ENCODE peak calls at places on chromosome 9, in six cellular contexts. One of them, this sample, is unnamed.

GRCh38 chr9:93907551-93908199 is 47.5 kb downstream of the BARX1 start:
- DNase-seq in A549: no peak
- DNase-seq in H9: no peak
- DNase-seq in cardiac muscle cell: no peak
- DNase-seq in mucosa of descending colon: no peak
- DNase-seq in glutamatergic neuron: peak
- DNase-seq in this sample: no peak

GRCh38 chr9:129885018-129885669 is 49.9 kb downstream of the USP20 start:
- DNase-seq in cardiac muscle cell: no peak
- DNase-seq in glutamatergic neuron: no peak
- DNase-seq in H9: peak
- DNase-seq in A549: no peak
- DNase-seq in mucosa of descending colon: peak
- DNase-seq in this sample: no peak

GRCh38 chr9:83068414-83068813 is 5.5 kb upstream of the RASEF start:
- DNase-seq in mucosa of descending colon: no peak
- DNase-seq in H9: no peak
- DNase-seq in cardiac muscle cell: no peak
- DNase-seq in A549: no peak
- DNase-seq in glutamatergic neuron: no peak
- DNase-seq in this sample: no peak

GRCh38 chr9:7387844-7388243 is 411.7 kb downstream of the DMAC1 start:
- DNase-seq in A549: no peak
- DNase-seq in cardiac muscle cell: peak
- DNase-seq in H9: no peak
- DNase-seq in mucosa of descending colon: no peak
- DNase-seq in glutamatergic neuron: no peak
- DNase-seq in this sample: no peak

GRCh38 chr9:36940881-36941280 is 93.2 kb downstream of the PAX5 start:
- DNase-seq in A549: no peak
- DNase-seq in H9: no peak
- DNase-seq in cardiac muscle cell: no peak
- DNase-seq in glutamatergic neuron: no peak
- DNase-seq in mucosa of descending colon: no peak
- DNase-seq in this sample: no peak

GRCh38 chr9:16726718-16727451 is 143.6 kb downstream of the BNC2 start:
- DNase-seq in A549: peak
- DNase-seq in cardiac muscle cell: peak
- DNase-seq in glutamatergic neuron: peak
- DNase-seq in mucosa of descending colon: peak
- DNase-seq in H9: peak
- DNase-seq in this sample: peak

GRCh38 chr9:99822096-99822595 is 461 bp downstream of the NR4A3 start:
- DNase-seq in mucosa of descending colon: no peak
- DNase-seq in A549: no peak
- DNase-seq in glutamatergic neuron: no peak
- DNase-seq in H9: no peak
- DNase-seq in cardiac muscle cell: peak
- DNase-seq in this sample: peak

GRCh38 chr9:115170674-115171073 is 52.7 kb upstream of the TNC start:
- DNase-seq in cardiac muscle cell: no peak
- DNase-seq in A549: peak
- DNase-seq in H9: peak
- DNase-seq in glutamatergic neuron: no peak
- DNase-seq in mucosa of descending colon: no peak
- DNase-seq in this sample: peak

GRCh38 chr9:124760719-124761118 is 10.4 kb downstream of the NR6A1 start:
- DNase-seq in H9: peak
- DNase-seq in A549: no peak
- DNase-seq in mucosa of descending colon: no peak
- DNase-seq in cardiac muscle cell: no peak
- DNase-seq in glutamatergic neuron: no peak
- DNase-seq in this sample: no peak

GRCh38 chr9:22237497-22238363 is 208.9 kb upstream of the DMRTA1 start:
- DNase-seq in H9: no peak
- DNase-seq in cardiac muscle cell: no peak
- DNase-seq in mucosa of descending colon: no peak
- DNase-seq in A549: peak
- DNase-seq in glutamatergic neuron: no peak
- DNase-seq in this sample: peak

GRCh38 chr9:21317956-21318923 is 13.1 kb upstream of the IFNA5 start:
- DNase-seq in cardiac muscle cell: peak
- DNase-seq in mucosa of descending colon: no peak
- DNase-seq in A549: peak
- DNase-seq in H9: no peak
- DNase-seq in glutamatergic neuron: peak
- DNase-seq in this sample: peak

GRCh38 chr9:18256574-18256973 is 217.4 kb upstream of the ADAMTSL1 start:
- DNase-seq in H9: no peak
- DNase-seq in A549: no peak
- DNase-seq in cardiac muscle cell: peak
- DNase-seq in glutamatergic neuron: no peak
- DNase-seq in mucosa of descending colon: no peak
- DNase-seq in this sample: peak

GRCh38 chr9:94648191-94648590 is 8.9 kb upstream of the FBP1 start:
- DNase-seq in cardiac muscle cell: no peak
- DNase-seq in glutamatergic neuron: no peak
- DNase-seq in A549: no peak
- DNase-seq in H9: no peak
- DNase-seq in mucosa of descending colon: no peak
- DNase-seq in this sample: no peak

GRCh38 chr9:77922587-77922986 is 109.0 kb downstream of the GNAQ start:
- DNase-seq in H9: no peak
- DNase-seq in mucosa of descending colon: no peak
- DNase-seq in cardiac muscle cell: no peak
- DNase-seq in A549: no peak
- DNase-seq in glutamatergic neuron: no peak
- DNase-seq in this sample: no peak

GRCh38 chr9:116939605-116940004 is 252.5 kb downstream of the TRIM32 start:
- DNase-seq in mucosa of descending colon: no peak
- DNase-seq in A549: no peak
- DNase-seq in glutamatergic neuron: no peak
- DNase-seq in cardiac muscle cell: no peak
- DNase-seq in H9: no peak
- DNase-seq in this sample: no peak

GRCh38 chr9:133112361-133113026 is 8.5 kb downstream of the RALGDS start:
- DNase-seq in A549: no peak
- DNase-seq in cardiac muscle cell: no peak
- DNase-seq in glutamatergic neuron: no peak
- DNase-seq in mucosa of descending colon: peak
- DNase-seq in H9: no peak
- DNase-seq in this sample: no peak

GRCh38 chr9:128881627-128881883 is 195 bp downstream of the KYAT1 start:
- DNase-seq in H9: no peak
- DNase-seq in mucosa of descending colon: no peak
- DNase-seq in glutamatergic neuron: no peak
- DNase-seq in A549: no peak
- DNase-seq in cardiac muscle cell: no peak
- DNase-seq in this sample: no peak

GRCh38 chr9:83920469-83920941 is 727 bp downstream of the KIF27 start:
- DNase-seq in glutamatergic neuron: no peak
- DNase-seq in A549: no peak
- DNase-seq in H9: no peak
- DNase-seq in mucosa of descending colon: no peak
- DNase-seq in cardiac muscle cell: peak
- DNase-seq in this sample: peak

GRCh38 chr9:21576331-21577189 is 94.4 kb upstream of the IFNE start:
- DNase-seq in glutamatergic neuron: no peak
- DNase-seq in A549: peak
- DNase-seq in cardiac muscle cell: no peak
- DNase-seq in mucosa of descending colon: no peak
- DNase-seq in H9: no peak
- DNase-seq in this sample: peak

DNA sequence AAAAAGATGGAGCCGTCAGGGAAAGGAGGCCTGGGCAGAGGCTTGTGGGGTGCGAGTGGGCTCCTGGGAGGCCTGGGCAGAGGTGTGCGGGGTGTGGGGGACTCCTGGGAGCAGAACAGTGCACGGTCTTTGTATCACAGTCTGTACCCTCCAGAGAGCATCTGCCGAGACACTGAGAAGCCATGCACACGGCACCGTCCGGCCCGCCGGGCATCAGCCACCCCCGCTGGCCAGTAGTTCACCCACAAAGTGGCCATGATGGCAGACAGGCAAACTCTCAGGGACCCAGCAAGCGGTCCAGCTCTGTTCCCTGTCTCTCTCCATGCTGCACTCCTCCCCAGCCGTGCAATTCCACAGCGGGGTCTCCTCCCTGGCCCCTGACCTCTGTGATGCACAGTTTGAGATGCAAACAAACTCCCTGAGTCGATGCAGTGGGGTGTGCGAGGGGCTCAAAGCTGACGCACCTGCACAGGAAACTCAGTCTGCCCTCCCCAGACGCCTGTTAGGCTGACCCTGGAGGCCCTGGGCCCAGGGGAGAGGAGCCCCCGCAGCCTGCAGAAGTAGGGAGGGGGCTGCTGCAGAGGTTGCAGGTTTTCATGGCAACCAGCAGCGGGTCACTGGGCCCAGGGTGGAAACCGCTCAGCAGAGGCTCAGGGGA is 9.1 kb upstream of the GPSM1 start:
- DNase-seq in A549: no peak
- DNase-seq in cardiac muscle cell: no peak
- DNase-seq in H9: no peak
- DNase-seq in glutamatergic neuron: no peak
- DNase-seq in mucosa of descending colon: no peak
- DNase-seq in this sample: no peak
- TF ChIP-seq CTCF in A549: no peak
- TF ChIP-seq CTCF in cardiac muscle cell: no peak
- TF ChIP-seq CTCF in H9: no peak
- TF ChIP-seq CTCF in glutamatergic neuron: no peak
- TF ChIP-seq CTCF in mucosa of descending colon: no peak
- TF ChIP-seq CTCF in this sample: no peak

GRCh38 chr9:25808554-25808953 is 130.3 kb upstream of the TUSC1 start:
- DNase-seq in H9: no peak
- DNase-seq in A549: no peak
- DNase-seq in cardiac muscle cell: no peak
- DNase-seq in glutamatergic neuron: no peak
- DNase-seq in mucosa of descending colon: no peak
- DNase-seq in this sample: no peak
- TF ChIP-seq CTCF in H9: no peak
- TF ChIP-seq CTCF in A549: no peak
- TF ChIP-seq CTCF in cardiac muscle cell: no peak
- TF ChIP-seq CTCF in glutamatergic neuron: no peak
- TF ChIP-seq CTCF in mucosa of descending colon: no peak
- TF ChIP-seq CTCF in this sample: no peak

DNA sequence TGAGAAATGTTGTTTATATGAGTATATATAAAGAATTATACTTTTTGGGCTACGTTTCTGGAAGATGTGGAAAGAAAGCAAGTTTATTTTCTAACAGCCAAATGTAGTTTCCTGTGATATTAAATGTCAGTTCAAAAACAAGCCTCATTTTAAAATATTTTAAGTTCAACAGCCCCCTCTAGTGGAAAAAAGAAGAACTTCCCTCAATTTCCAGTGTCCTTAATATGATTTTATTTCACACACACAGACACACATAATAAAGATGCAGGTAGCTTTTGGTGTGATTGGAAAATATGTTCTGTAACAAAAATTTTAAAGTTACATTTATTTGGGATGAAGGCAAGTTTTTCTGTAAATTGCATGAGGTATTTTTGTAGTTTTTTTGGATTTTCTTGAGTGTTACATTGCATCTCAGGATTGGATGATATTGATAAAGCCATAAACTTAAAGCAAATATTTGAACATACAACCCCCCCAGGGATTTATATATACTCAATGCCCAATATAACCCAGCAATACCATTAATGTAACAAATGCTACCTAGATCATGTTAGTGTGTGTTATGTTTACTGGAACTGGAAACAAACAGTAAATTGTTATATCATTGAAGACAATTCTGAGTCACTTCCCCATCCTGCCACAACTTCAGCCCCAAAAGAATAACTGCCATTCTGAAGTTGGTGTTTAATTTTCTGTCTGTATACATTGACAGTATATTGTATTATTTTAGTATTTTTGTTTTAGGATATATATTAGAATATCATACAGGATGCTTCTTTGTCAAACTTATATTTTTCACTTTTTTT is 54.0 kb downstream of the CCDC171 start:
- DNase-seq in cardiac muscle cell: peak
- DNase-seq in glutamatergic neuron: no peak
- DNase-seq in A549: peak
- DNase-seq in mucosa of descending colon: no peak
- DNase-seq in H9: no peak
- DNase-seq in this sample: peak
- TF ChIP-seq CTCF in cardiac muscle cell: peak
- TF ChIP-seq CTCF in glutamatergic neuron: peak
- TF ChIP-seq CTCF in A549: peak
- TF ChIP-seq CTCF in mucosa of descending colon: peak
- TF ChIP-seq CTCF in H9: peak
- TF ChIP-seq CTCF in this sample: peak

GRCh38 chr9:33131505-33132248 is 35.5 kb downstream of the B4GALT1 start:
- DNase-seq in glutamatergic neuron: no peak
- DNase-seq in cardiac muscle cell: no peak
- DNase-seq in A549: no peak
- DNase-seq in mucosa of descending colon: no peak
- DNase-seq in H9: no peak
- DNase-seq in this sample: no peak

GRCh38 chr9:33130501-33130900 is 36.6 kb downstream of the B4GALT1 start:
- DNase-seq in mucosa of descending colon: peak
- DNase-seq in A549: no peak
- DNase-seq in H9: no peak
- DNase-seq in cardiac muscle cell: no peak
- DNase-seq in glutamatergic neuron: no peak
- DNase-seq in this sample: peak

GRCh38 chr9:33130961-33131360 is 36.2 kb downstream of the B4GALT1 start:
- DNase-seq in mucosa of descending colon: no peak
- DNase-seq in H9: no peak
- DNase-seq in glutamatergic neuron: no peak
- DNase-seq in A549: no peak
- DNase-seq in cardiac muscle cell: no peak
- DNase-seq in this sample: no peak

GRCh38 chr9:33133186-33133585 is 34.0 kb downstream of the B4GALT1 start:
- DNase-seq in H9: no peak
- DNase-seq in A549: no peak
- DNase-seq in glutamatergic neuron: no peak
- DNase-seq in cardiac muscle cell: no peak
- DNase-seq in mucosa of descending colon: no peak
- DNase-seq in this sample: peak

DNA sequence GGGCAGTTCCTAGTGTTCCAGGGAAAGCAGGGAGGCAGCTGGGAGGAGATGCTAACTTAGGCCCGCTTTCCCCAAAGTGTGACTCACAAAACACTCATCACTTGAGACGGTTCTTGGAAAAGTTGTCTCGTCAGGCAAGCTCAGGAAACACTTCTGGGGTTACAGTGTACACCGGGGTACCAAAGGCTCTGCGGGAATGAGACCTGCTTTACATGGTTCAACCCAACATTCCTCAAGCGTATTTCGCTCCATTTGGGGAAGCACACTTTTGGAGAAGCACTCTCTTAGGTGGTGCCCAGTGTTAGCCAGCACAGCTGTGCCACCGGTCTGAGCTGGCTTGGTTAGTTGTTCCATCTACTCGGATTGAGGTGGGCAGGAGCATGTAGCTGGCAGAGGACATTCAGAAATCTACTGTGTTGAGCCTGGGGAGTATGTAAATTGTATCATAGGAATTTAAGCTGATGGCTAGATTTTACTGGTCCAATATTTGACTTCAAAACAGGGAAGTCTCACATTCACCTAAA is 34.8 kb downstream of the B4GALT1 start:
- DNase-seq in glutamatergic neuron: no peak
- DNase-seq in A549: peak
- DNase-seq in mucosa of descending colon: no peak
- DNase-seq in H9: no peak
- DNase-seq in cardiac muscle cell: no peak
- DNase-seq in this sample: peak
- TF ChIP-seq CTCF in glutamatergic neuron: no peak
- TF ChIP-seq CTCF in A549: no peak
- TF ChIP-seq CTCF in mucosa of descending colon: no peak
- TF ChIP-seq CTCF in H9: no peak
- TF ChIP-seq CTCF in cardiac muscle cell: no peak
- TF ChIP-seq CTCF in this sample: no peak